ENCODE peak calls at places on chromosomes 2 and 18, in seven cellular contexts. One of them, this sample, is unnamed.
A peak's percentile ranks its signal among the peaks of the same experiment; 100 is the strongest.

GRCh38 chr18:56171854-56172253 is 466.5 kb downstream of the TXNL1 start:
- DNase-seq in coronary artery: no peak
- DNase-seq in heart left ventricle: no peak
- DNase-seq in astrocyte of the spinal cord: no peak
- DNase-seq in right lobe of liver: no peak
- DNase-seq in pancreas: no peak
- DNase-seq in uterus: no peak
- DNase-seq in this sample: no peak

GRCh38 chr18:38290229-38290628 is 724.6 kb upstream of the CELF4 start:
- DNase-seq in coronary artery: no peak
- DNase-seq in astrocyte of the spinal cord: no peak
- DNase-seq in uterus: no peak
- DNase-seq in heart left ventricle: no peak
- DNase-seq in right lobe of liver: no peak
- DNase-seq in pancreas: no peak
- DNase-seq in this sample: no peak

GRCh38 chr2:9136997-9137819 is 69.4 kb upstream of the ASAP2 start:
- DNase-seq in uterus: no peak
- DNase-seq in coronary artery: no peak
- DNase-seq in astrocyte of the spinal cord: no peak
- DNase-seq in pancreas: no peak
- DNase-seq in heart left ventricle: no peak
- DNase-seq in right lobe of liver: no peak
- DNase-seq in this sample: no peak

GRCh38 chr2:45886229-45886663 is 234.8 kb downstream of the PRKCE start:
- DNase-seq in heart left ventricle: no peak
- DNase-seq in uterus: no peak
- DNase-seq in right lobe of liver: no peak
- DNase-seq in pancreas: no peak
- DNase-seq in astrocyte of the spinal cord: no peak
- DNase-seq in coronary artery: no peak
- DNase-seq in this sample: no peak

GRCh38 chr2:97718051-97718882 is 4.9 kb downstream of the ZAP70 start:
- DNase-seq in coronary artery: no peak
- DNase-seq in astrocyte of the spinal cord: no peak
- DNase-seq in right lobe of liver: peak; percentile 17
- DNase-seq in uterus: no peak
- DNase-seq in heart left ventricle: no peak
- DNase-seq in pancreas: peak; percentile 51
- DNase-seq in this sample: no peak

GRCh38 chr18:12990128-12990485 is 1.1 kb upstream of the CEP192 start:
- DNase-seq in pancreas: no peak
- DNase-seq in astrocyte of the spinal cord: no peak
- DNase-seq in uterus: no peak
- DNase-seq in heart left ventricle: no peak
- DNase-seq in coronary artery: no peak
- DNase-seq in right lobe of liver: no peak
- DNase-seq in this sample: no peak

GRCh38 chr2:241123816-241124536 is 21.9 kb upstream of the MTERF4 start:
- DNase-seq in astrocyte of the spinal cord: no peak
- DNase-seq in right lobe of liver: no peak
- DNase-seq in pancreas: peak; percentile 65
- DNase-seq in coronary artery: no peak
- DNase-seq in heart left ventricle: no peak
- DNase-seq in uterus: no peak
- DNase-seq in this sample: no peak

GRCh38 chr18:26056291-26056690 is 34.1 kb downstream of the SS18 start:
- DNase-seq in astrocyte of the spinal cord: no peak
- DNase-seq in uterus: no peak
- DNase-seq in heart left ventricle: no peak
- DNase-seq in coronary artery: no peak
- DNase-seq in right lobe of liver: no peak
- DNase-seq in pancreas: no peak
- DNase-seq in this sample: no peak

GRCh38 chr2:105712981-105713596 is 31.6 kb upstream of the NCK2 start:
- DNase-seq in uterus: no peak
- DNase-seq in coronary artery: no peak
- DNase-seq in pancreas: no peak
- DNase-seq in astrocyte of the spinal cord: peak; percentile 44
- DNase-seq in heart left ventricle: no peak
- DNase-seq in right lobe of liver: no peak
- DNase-seq in this sample: peak; percentile 9

GRCh38 chr2:69616755-69617154 is 26.8 kb downstream of the AAK1 start:
- DNase-seq in pancreas: no peak
- DNase-seq in heart left ventricle: no peak
- DNase-seq in right lobe of liver: no peak
- DNase-seq in uterus: no peak
- DNase-seq in coronary artery: no peak
- DNase-seq in astrocyte of the spinal cord: no peak
- DNase-seq in this sample: no peak

GRCh38 chr2:219171231-219171651 is 1.4 kb upstream of the SLC23A3 start:
- DNase-seq in uterus: peak; percentile 46
- DNase-seq in right lobe of liver: no peak
- DNase-seq in astrocyte of the spinal cord: peak; percentile 66
- DNase-seq in pancreas: no peak
- DNase-seq in heart left ventricle: peak; percentile 29
- DNase-seq in coronary artery: peak; percentile 79
- DNase-seq in this sample: peak; percentile 59

GRCh38 chr2:116696223-116696622 is 1118.3 kb upstream of the DDX18 start:
- DNase-seq in pancreas: no peak
- DNase-seq in uterus: no peak
- DNase-seq in heart left ventricle: no peak
- DNase-seq in astrocyte of the spinal cord: peak; percentile 3
- DNase-seq in right lobe of liver: no peak
- DNase-seq in coronary artery: no peak
- DNase-seq in this sample: no peak

GRCh38 chr2:124402274-124402673 is 377.2 kb downstream of the CNTNAP5 start:
- DNase-seq in uterus: no peak
- DNase-seq in pancreas: no peak
- DNase-seq in right lobe of liver: no peak
- DNase-seq in coronary artery: no peak
- DNase-seq in heart left ventricle: no peak
- DNase-seq in astrocyte of the spinal cord: no peak
- DNase-seq in this sample: no peak

GRCh38 chr18:56068030-56068671 is 480.2 kb upstream of the TCF4 start:
- DNase-seq in pancreas: no peak
- DNase-seq in right lobe of liver: no peak
- DNase-seq in uterus: no peak
- DNase-seq in astrocyte of the spinal cord: peak; percentile 70
- DNase-seq in coronary artery: no peak
- DNase-seq in heart left ventricle: peak; percentile 27
- DNase-seq in this sample: peak; percentile 47

GRCh38 chr2:180823546-180824141 is 156.8 kb upstream of the UBE2E3 start:
- DNase-seq in astrocyte of the spinal cord: peak; percentile 54
- DNase-seq in uterus: no peak
- DNase-seq in pancreas: no peak
- DNase-seq in coronary artery: no peak
- DNase-seq in heart left ventricle: no peak
- DNase-seq in right lobe of liver: no peak
- DNase-seq in this sample: no peak

GRCh38 chr2:231710751-231711676 is 2.7 kb downstream of the PTMA start:
- DNase-seq in uterus: peak; percentile 38
- DNase-seq in pancreas: peak; percentile 71
- DNase-seq in astrocyte of the spinal cord: peak; percentile 35
- DNase-seq in heart left ventricle: peak; percentile 56
- DNase-seq in right lobe of liver: peak; percentile 48
- DNase-seq in coronary artery: peak; percentile 80
- DNase-seq in this sample: no peak

GRCh38 chr2:74835831-74836674 is 2.1 kb downstream of the HK2 start:
- DNase-seq in right lobe of liver: no peak
- DNase-seq in heart left ventricle: no peak
- DNase-seq in coronary artery: no peak
- DNase-seq in astrocyte of the spinal cord: peak; percentile 47
- DNase-seq in pancreas: no peak
- DNase-seq in uterus: no peak
- DNase-seq in this sample: no peak

GRCh38 chr2:233261819-233262555 is 10.5 kb downstream of the ATG16L1 start:
- DNase-seq in coronary artery: no peak
- DNase-seq in astrocyte of the spinal cord: no peak
- DNase-seq in pancreas: no peak
- DNase-seq in heart left ventricle: no peak
- DNase-seq in uterus: no peak
- DNase-seq in right lobe of liver: no peak
- DNase-seq in this sample: no peak
- H3K4me3 ChIP-seq in coronary artery: no peak overlapping the region
- H3K4me3 ChIP-seq in astrocyte of the spinal cord: no peak overlapping the region
- H3K4me3 ChIP-seq in pancreas: no peak overlapping the region
- H3K4me3 ChIP-seq in heart left ventricle: no peak overlapping the region
- H3K4me3 ChIP-seq in uterus: no peak overlapping the region
- H3K4me3 ChIP-seq in right lobe of liver: no peak overlapping the region
- H3K4me3 ChIP-seq in this sample: no peak overlapping the region

DNA sequence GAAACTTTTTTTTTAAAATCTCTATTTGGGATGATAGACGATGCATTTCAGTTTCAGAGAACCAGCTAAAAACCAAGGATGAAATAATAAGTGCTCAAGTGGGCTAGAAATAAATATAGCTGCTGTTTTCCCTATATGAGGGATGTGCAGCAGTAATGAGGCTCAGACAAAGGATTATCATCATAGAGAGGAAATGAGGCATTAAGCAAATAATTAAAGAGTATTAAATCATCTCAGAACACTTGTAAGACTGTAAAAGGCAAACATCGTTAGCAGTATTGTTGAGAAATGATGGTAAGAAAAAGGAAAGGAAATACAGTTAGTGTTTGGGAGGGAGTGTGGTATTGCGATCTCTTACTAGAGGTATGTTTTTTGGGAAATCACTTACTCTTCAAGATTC is 233.5 kb downstream of the TGIF1 start:
- DNase-seq in coronary artery: no peak
- DNase-seq in heart left ventricle: no peak
- DNase-seq in right lobe of liver: no peak
- DNase-seq in astrocyte of the spinal cord: no peak
- DNase-seq in pancreas: no peak
- DNase-seq in uterus: no peak
- DNase-seq in this sample: no peak
- TF ChIP-seq CTCF in coronary artery: no peak
- TF ChIP-seq CTCF in heart left ventricle: no peak
- TF ChIP-seq CTCF in right lobe of liver: no peak
- TF ChIP-seq CTCF in astrocyte of the spinal cord: no peak
- TF ChIP-seq CTCF in pancreas: no peak
- TF ChIP-seq CTCF in uterus: no peak
- TF ChIP-seq CTCF in this sample: no peak

DNA sequence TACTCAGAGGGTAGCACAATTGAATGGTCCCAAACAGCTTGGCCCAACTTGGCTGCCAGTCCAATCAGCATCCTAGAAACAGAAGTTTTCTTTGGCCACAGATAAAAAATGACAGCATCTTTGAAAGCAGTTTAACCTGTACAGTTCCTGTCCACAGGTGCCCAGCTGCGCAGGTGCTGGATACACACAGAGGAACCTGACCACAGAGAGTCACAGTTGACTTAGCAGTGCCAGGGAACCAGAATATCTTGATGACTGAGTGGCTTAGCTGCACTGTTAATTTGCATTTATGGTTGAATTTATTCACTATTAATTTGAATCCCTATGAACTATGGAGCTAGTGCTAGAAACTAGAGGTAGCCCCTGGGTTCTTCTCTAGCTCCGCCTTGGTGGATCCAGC is 93.7 kb downstream of the TPGS2 start:
- DNase-seq in right lobe of liver: no peak
- DNase-seq in coronary artery: no peak
- DNase-seq in pancreas: no peak
- DNase-seq in uterus: no peak
- DNase-seq in heart left ventricle: no peak
- DNase-seq in astrocyte of the spinal cord: no peak
- DNase-seq in this sample: no peak
- H3K4me3 ChIP-seq in right lobe of liver: no peak overlapping the region
- H3K4me3 ChIP-seq in coronary artery: no peak overlapping the region
- H3K4me3 ChIP-seq in pancreas: no peak overlapping the region
- H3K4me3 ChIP-seq in uterus: no peak overlapping the region
- H3K4me3 ChIP-seq in heart left ventricle: no peak overlapping the region
- H3K4me3 ChIP-seq in astrocyte of the spinal cord: no peak overlapping the region
- H3K4me3 ChIP-seq in this sample: no peak overlapping the region

DNA sequence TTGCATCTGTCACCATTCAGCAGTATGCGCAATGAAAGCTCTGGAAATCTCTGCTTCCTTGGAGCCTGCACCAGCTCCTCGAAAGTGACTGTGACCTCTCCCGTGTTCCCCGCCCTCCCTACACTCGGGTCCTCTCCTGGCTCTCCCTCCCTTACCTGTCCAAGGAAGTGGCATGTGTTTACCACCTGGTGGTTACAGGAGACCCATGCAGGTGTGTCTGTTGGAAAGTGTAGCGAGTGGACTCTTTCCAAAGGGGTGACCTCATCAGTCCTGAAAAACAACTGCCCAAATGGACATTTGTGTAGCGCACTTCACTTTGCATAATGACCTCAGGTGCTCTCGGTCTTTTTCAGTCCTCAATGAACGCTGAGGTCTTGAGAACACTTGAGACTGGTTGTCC is 133.1 kb downstream of the ACKR3 start:
- DNase-seq in astrocyte of the spinal cord: no peak
- DNase-seq in coronary artery: no peak
- DNase-seq in right lobe of liver: no peak
- DNase-seq in pancreas: no peak
- DNase-seq in heart left ventricle: no peak
- DNase-seq in uterus: no peak
- DNase-seq in this sample: no peak
- TF ChIP-seq CTCF in astrocyte of the spinal cord: no peak
- TF ChIP-seq CTCF in coronary artery: no peak
- TF ChIP-seq CTCF in right lobe of liver: no peak
- TF ChIP-seq CTCF in pancreas: no peak
- TF ChIP-seq CTCF in heart left ventricle: no peak
- TF ChIP-seq CTCF in uterus: no peak
- TF ChIP-seq CTCF in this sample: no peak

GRCh38 chr2:220279840-220280239 is 652.4 kb downstream of the SLC4A3 start:
- DNase-seq in right lobe of liver: no peak
- DNase-seq in coronary artery: no peak
- DNase-seq in astrocyte of the spinal cord: peak; percentile 34
- DNase-seq in heart left ventricle: no peak
- DNase-seq in uterus: no peak
- DNase-seq in pancreas: no peak
- DNase-seq in this sample: no peak
- H3K4me3 ChIP-seq in right lobe of liver: no peak overlapping the region
- H3K4me3 ChIP-seq in coronary artery: no peak overlapping the region
- H3K4me3 ChIP-seq in astrocyte of the spinal cord: no peak overlapping the region
- H3K4me3 ChIP-seq in heart left ventricle: no peak overlapping the region
- H3K4me3 ChIP-seq in uterus: no peak overlapping the region
- H3K4me3 ChIP-seq in pancreas: no peak overlapping the region
- H3K4me3 ChIP-seq in this sample: no peak overlapping the region

GRCh38 chr18:32158108-32158624 is 31.7 kb upstream of the MEP1B start:
- DNase-seq in astrocyte of the spinal cord: peak; percentile 90
- DNase-seq in pancreas: peak; percentile 73
- DNase-seq in right lobe of liver: peak; percentile 72
- DNase-seq in heart left ventricle: peak; percentile 74
- DNase-seq in coronary artery: peak; percentile 81
- DNase-seq in uterus: peak; percentile 75
- DNase-seq in this sample: peak; percentile 81
- TF ChIP-seq CTCF in astrocyte of the spinal cord: peak; percentile 82
- TF ChIP-seq CTCF in pancreas: peak; percentile 59
- TF ChIP-seq CTCF in right lobe of liver: peak; percentile 75
- TF ChIP-seq CTCF in heart left ventricle: peak; percentile 86
- TF ChIP-seq CTCF in coronary artery: peak; percentile 75
- TF ChIP-seq CTCF in uterus: peak; percentile 86
- TF ChIP-seq CTCF in this sample: peak; percentile 83

DNA sequence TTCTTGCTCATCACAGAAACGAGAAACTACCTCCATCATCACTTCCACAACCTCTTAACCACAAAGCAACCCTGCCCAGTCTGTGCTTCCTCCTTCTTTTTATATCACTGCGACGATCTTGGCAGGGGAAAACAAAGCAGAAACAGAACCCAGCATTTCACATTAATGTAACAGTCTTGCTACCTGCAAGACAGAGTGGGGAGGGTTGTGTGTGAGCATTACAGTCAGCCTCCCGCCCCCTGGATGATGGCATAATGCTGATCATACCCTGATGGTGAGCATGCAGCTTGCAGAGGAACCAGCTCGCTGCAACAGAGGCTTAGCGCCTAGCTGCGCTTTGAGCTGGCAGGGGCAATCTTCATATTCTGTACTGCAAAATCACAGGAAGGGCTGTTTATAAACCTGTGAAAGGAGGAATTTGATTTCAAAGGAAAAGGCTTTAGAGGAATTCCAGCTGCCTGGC is 376.1 kb downstream of the IRS1 start:
- DNase-seq in right lobe of liver: no peak
- DNase-seq in pancreas: no peak
- DNase-seq in uterus: no peak
- DNase-seq in astrocyte of the spinal cord: peak; percentile 42
- DNase-seq in coronary artery: no peak
- DNase-seq in heart left ventricle: no peak
- DNase-seq in this sample: no peak
- H3K4me3 ChIP-seq in right lobe of liver: no peak overlapping the region
- H3K4me3 ChIP-seq in pancreas: no peak overlapping the region
- H3K4me3 ChIP-seq in uterus: no peak overlapping the region
- H3K4me3 ChIP-seq in astrocyte of the spinal cord: no peak overlapping the region
- H3K4me3 ChIP-seq in coronary artery: peak overlapping the region; percentile 16
- H3K4me3 ChIP-seq in heart left ventricle: no peak overlapping the region
- H3K4me3 ChIP-seq in this sample: no peak overlapping the region

This sample was measured in HFF-Myc.